ENCODE peak calls at places on chromosomes 7 and 10, in six cellular contexts. I is cardiac muscle cell, K is spleen, B is SK-N-SH, M is IMR-90, G is WERI-Rb-1. S is an unnamed sample. For H3K36me3, the result is how much of the 10 kb centered on the place peaks cover.

GRCh38 chr7:155810607-155811559 is 1.4 kb downstream of the SHH start:
- DNase-seq in I (no peak), K (peak), B (no peak), M (no peak), G (no peak), S (no peak)

GRCh38 chr7:129263168-129263567 is 38.3 kb downstream of the AHCYL2 start:
- DNase-seq in I (no peak), K (no peak), B (no peak), M (no peak), G (no peak), S (no peak)

GRCh38 chr10:52740913-52741675 is 31.5 kb downstream of the MBL2 start:
- DNase-seq in I (peak), K (no peak), B (peak), M (peak), G (peak), S (no peak)

GRCh38 chr10:60526024-60526585 is 136.4 kb upstream of the ANK3 start:
- DNase-seq in I (no peak), K (no peak), B (no peak), M (no peak), G (no peak), S (no peak)

GRCh38 chr10:26503911-26504310 is 65.8 kb downstream of the APBB1IP start:
- DNase-seq in I (no peak), K (no peak), B (no peak), M (no peak), G (peak), S (no peak)

GRCh38 chr10:77640167-77640566 is 2.6 kb upstream of the KCNMA1 start:
- DNase-seq in I (no peak), K (no peak), B (no peak), M (no peak), G (no peak), S (no peak)

GRCh38 chr7:46191776-46192175 is 270.7 kb upstream of the IGFBP3 start:
- DNase-seq in I (no peak), K (no peak), B (no peak), M (peak), G (no peak), S (no peak)

GRCh38 chr10:51743146-51743545 is 43.8 kb upstream of the CSTF2T start:
- DNase-seq in I (peak), K (no peak), B (no peak), M (no peak), G (peak), S (peak)

GRCh38 chr10:114915294-114915693 is 22.7 kb upstream of the TRUB1 start:
- DNase-seq in I (no peak), K (no peak), B (no peak), M (no peak), G (no peak), S (no peak)

GRCh38 chr10:4586756-4587155 is 239.3 kb upstream of the AKR1E2 start:
- DNase-seq in I (no peak), K (no peak), B (no peak), M (peak), G (no peak), S (no peak)

GRCh38 chr7:73977626-73978618 is 50.1 kb upstream of the ELN start:
- DNase-seq in I (no peak), K (peak), B (peak), M (no peak), G (peak), S (no peak)

GRCh38 chr7:120185940-120186682 is 86.9 kb upstream of the KCND2 start:
- DNase-seq in I (no peak), K (no peak), B (no peak), M (peak), G (no peak), S (no peak)

GRCh38 chr10:122468923-122469781 is 7.8 kb downstream of the HTRA1 start:
- DNase-seq in I (peak), K (peak), B (no peak), M (peak), G (no peak), S (no peak)

GRCh38 chr10:100989088-100989487 is 1.7 kb downstream of the TWNK start:
- DNase-seq in I (no peak), K (peak), B (no peak), M (no peak), G (no peak), S (no peak)

GRCh38 chr7:129122751-129123516 is 21.6 kb upstream of the TSPAN33 start:
- DNase-seq in I (peak), K (no peak), B (no peak), M (peak), G (no peak), S (peak)

GRCh38 chr7:44288811-44289340 is 36.5 kb downstream of the CAMK2B start:
- DNase-seq in I (no peak), K (peak), B (peak), M (no peak), G (peak), S (no peak)

GRCh38 chr7:70271617-70272081 is 673.4 kb downstream of the AUTS2 start:
- DNase-seq in I (peak), K (no peak), B (peak), M (no peak), G (peak), S (no peak)

GRCh38 chr7:1176891-1177373 is 16.9 kb upstream of the ZFAND2A start:
- DNase-seq in I (peak), K (peak), B (peak), M (peak), G (peak), S (peak)

GRCh38 chr7:100583132-100584045 is 2.5 kb downstream of the LRCH4 start:
- DNase-seq in I (peak), K (peak), B (no peak), M (peak), G (no peak), S (peak)

GRCh38 chr10:88289342-88289741 is 293.8 kb downstream of the RNLS start:
- DNase-seq in I (no peak), K (no peak), B (no peak), M (peak), G (no peak), S (no peak)

GRCh38 chr7:30771859-30772429 is 727 bp downstream of the MINDY4 start:
- DNase-seq in I (no peak), K (no peak), B (peak), M (no peak), G (no peak), S (peak)

GRCh38 chr10:120507175-120507574 is 50.1 kb downstream of the PLPP4 start:
- DNase-seq in I (no peak), K (no peak), B (no peak), M (no peak), G (no peak), S (no peak)

GRCh38 chr7:67625257-67625713 is 628.7 kb downstream of the TYW1 start:
- DNase-seq in I (peak), K (peak), B (peak), M (peak), G (peak), S (peak)

GRCh38 chr10:96257944-96258343 is 13.4 kb downstream of the BLNK start:
- DNase-seq in I (peak), K (no peak), B (no peak), M (no peak), G (no peak), S (no peak)

GRCh38 chr10:54402576-54402975 is 398.5 kb downstream of the PCDH15 start:
- DNase-seq in I (peak), K (no peak), B (peak), M (peak), G (peak), S (no peak)

GRCh38 chr7:65444899-65445823 is 71.5 kb downstream of the ZNF92 start:
- DNase-seq in I (no peak), K (no peak), B (no peak), M (no peak), G (no peak), S (no peak)

GRCh38 chr10:76231258-76231934 is 800.0 kb downstream of the LRMDA start:
- DNase-seq in I (no peak), K (no peak), B (no peak), M (peak), G (no peak), S (no peak)
- H3K4me3 ChIP-seq in I (no peak), K (no peak), B (no peak), M (no peak), G (no peak), S (no peak)

GRCh38 chr10:6310977-6311376 is 108.2 kb downstream of the PFKFB3 start:
- DNase-seq in I (no peak), K (no peak), B (no peak), M (no peak), G (no peak), S (no peak)
- TF ChIP-seq CTCF in I (no peak), K (no peak), B (no peak), M (no peak), G (no peak), S (no peak)

DNA sequence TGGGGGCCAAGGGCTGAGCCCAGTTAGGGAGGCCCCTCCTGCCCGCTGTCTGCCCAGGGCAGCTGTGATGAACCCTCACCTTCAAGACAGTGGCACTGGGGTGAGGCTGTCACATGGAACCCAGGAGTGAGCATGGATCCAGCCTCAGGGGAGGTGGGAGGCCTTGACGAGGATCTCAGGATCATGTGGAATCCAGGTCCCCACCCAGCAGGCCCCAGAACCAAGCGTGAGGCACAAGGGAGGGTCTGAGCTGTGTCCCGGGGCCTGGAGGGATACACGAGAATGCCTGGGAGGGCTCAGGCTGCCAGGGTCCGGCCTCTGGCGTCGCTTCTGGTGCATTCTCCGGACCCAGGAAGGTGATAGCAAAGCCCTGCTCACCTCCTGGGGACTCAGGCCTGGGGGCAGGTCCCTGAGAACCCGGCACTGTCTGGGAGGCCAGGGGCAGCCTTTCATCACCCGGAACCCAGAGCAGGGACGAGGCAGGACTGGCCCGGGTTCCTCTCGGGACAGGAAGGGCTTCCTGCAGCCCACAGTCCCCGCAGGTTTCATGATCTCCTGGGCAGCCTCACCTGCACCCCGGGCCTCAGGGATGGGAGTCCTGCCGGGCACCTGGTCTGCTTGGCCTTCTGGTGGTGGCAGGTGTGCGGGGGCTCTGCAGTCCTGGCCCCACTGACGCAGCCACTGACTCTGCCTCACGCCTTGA is 17.5 kb downstream of the DPYSL4 start:
- DNase-seq in I (no peak), K (peak), B (no peak), M (no peak), G (no peak), S (no peak)
- H3K36me3 ChIP-seq in I (under half), K (under half), B (under half), M (under half), G (half or more), S (under half)

DNA sequence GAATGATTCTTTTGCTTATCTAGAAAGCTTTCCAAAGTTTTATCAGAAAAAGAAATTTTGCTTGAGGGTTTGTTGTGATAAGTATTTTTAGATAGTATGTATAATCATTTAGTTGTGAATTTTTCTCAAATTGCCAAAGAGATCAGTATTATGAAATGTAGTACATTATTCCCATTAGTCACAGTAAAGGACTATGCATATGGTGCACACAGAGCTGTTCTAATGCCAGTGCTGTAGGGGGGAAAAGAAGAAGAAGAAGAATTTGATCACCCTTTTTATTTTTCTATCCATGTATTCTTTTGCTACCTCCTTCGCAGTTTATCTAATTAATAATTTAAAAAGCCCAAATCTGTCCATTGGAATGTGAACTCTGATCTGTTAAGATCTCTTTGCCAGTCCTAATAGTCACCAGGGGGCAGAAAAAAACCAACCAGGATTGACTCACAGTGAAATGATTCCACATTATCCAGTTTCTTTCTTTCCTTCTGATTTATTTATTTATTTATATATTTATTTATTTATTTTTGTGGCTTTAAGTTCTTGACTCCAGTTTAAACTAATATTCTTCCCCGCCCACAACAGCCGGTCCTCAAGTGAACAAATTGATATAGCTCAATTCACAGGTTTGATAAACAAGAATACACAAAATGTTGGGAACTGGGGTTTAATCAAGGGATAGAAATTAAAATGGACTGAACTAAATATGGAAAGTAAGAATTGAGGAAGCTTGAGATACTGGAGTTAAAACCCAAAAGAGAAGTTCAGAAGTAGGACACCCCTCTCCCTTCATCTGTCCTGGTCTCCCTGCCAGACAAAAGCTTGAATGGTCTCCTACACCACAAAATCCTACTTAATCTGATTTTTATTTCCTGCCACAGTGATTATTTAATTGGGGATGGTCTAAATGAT is 4.9 kb downstream of the RBM20 start:
- DNase-seq in I (no peak), K (no peak), B (no peak), M (peak), G (no peak), S (no peak)
- H3K4me3 ChIP-seq in I (no peak), K (no peak), B (no peak), M (no peak), G (no peak), S (no peak)

GRCh38 chr7:99275496-99275895 is 2.9 kb downstream of the MYH16 start:
- DNase-seq in I (no peak), K (no peak), B (no peak), M (no peak), G (no peak), S (no peak)

GRCh38 chr7:99272476-99273045 is at the start of gene MYH16:
- DNase-seq in I (no peak), K (no peak), B (no peak), M (peak), G (no peak), S (no peak)

DNA sequence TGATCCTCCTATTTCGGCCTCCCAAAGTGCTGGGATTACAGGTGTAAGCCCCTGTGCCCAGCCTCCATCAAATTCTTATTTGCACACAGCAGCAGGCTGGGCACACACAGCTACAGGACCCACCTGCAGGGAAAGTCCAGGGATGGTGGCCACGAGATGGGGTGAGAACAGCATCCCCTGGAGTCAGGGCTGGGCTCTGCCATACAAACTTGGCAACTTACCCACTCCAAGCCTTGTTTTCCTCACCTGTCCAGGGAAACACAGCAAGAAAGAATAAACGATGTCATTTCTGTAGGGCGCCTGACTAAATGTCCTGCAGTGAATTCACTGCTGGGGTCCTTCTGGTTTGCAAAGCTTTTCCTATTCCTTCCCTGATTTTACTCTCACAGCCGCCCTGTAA is 5.5 kb downstream of the MYH16 start:
- DNase-seq in I (no peak), K (no peak), B (no peak), M (no peak), G (no peak), S (no peak)
- TF ChIP-seq CTCF in I (no peak), K (no peak), B (no peak), M (no peak), G (peak), S (no peak)

GRCh38 chr7:37329940-37330339 is 118.7 kb downstream of the ELMO1 start:
- DNase-seq in I (no peak), K (no peak), B (no peak), M (no peak), G (no peak), S (no peak)
- H3K36me3 ChIP-seq in I (under half), K (half or more), B (under half), M (under half), G (under half), S (under half)

GRCh38 chr10:30116254-30116573 is 56.8 kb upstream of the JCAD start:
- DNase-seq in I (no peak), K (no peak), B (no peak), M (no peak), G (no peak), S (no peak)

GRCh38 chr10:30114871-30115270 is 55.5 kb upstream of the JCAD start:
- DNase-seq in I (peak), K (no peak), B (peak), M (peak), G (no peak), S (no peak)

GRCh38 chr10:30114401-30114800 is 55.0 kb upstream of the JCAD start:
- DNase-seq in I (no peak), K (no peak), B (no peak), M (no peak), G (no peak), S (no peak)

GRCh38 chr10:30118590-30118989 is 59.2 kb upstream of the JCAD start:
- DNase-seq in I (no peak), K (no peak), B (no peak), M (no peak), G (no peak), S (no peak)

DNA sequence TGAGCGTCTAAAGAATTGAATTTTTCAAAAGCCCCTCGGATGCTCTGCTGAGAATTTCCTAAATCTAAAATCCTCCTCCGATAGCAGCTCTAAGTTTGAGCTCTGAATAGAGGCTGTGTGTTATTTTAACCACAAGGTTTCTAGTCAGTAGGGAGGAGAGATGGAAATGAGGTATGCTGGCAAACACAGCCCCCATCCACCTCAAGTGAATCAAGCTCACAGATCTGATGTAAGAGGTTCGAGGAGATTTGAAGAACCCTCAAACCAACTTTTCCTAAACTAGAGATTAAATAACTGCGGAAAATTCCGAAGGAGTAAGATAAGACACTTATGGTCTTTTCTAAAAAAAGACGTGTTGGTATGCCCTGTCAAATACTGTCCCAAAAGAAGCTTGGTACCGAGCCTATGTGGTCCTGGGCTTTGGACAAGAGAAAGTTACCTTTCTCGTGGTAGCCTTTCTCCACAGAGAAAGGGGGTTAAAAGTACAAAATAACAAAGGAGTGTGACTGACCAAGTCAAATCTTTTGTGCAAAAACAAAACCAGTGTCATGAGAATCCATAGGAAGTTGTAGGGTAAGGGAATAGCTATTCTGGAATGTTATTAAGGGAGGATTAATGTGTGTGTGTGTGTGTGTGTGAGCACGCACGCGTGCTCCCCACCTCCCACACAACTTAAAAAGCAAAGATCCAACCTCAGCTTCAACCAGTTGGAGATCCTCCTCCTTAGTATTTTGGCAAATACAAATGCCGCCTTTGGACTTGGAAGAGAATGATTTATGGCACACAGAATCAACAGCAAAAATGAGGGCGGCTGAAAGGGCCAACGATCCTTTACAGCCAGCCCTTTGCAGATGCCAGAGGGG is 56.2 kb upstream of the JCAD start:
- DNase-seq in I (peak), K (no peak), B (no peak), M (peak), G (no peak), S (no peak)
- H3K4me3 ChIP-seq in I (peak), K (no peak), B (peak), M (no peak), G (no peak), S (no peak)

S was measured in GM06990.